ENCODE peak calls at places on chromosomes 16 and 17, in seven cellular contexts. One of them, this sample, is unnamed.

GRCh38 chr16:17177968-17178880 is 292.5 kb downstream of the XYLT1 start:
- DNase-seq in iPS DF 6.9: no peak
- DNase-seq in right atrium auricular region: no peak
- DNase-seq in heart right ventricle: no peak
- DNase-seq in CD8-positive, alpha-beta memory T cell: no peak
- DNase-seq in cardiac muscle cell: peak
- DNase-seq in body of pancreas: no peak
- DNase-seq in this sample: no peak

GRCh38 chr17:51748749-51749604 is 409.5 kb downstream of the CA10 start:
- DNase-seq in iPS DF 6.9: no peak
- DNase-seq in right atrium auricular region: no peak
- DNase-seq in heart right ventricle: no peak
- DNase-seq in CD8-positive, alpha-beta memory T cell: no peak
- DNase-seq in cardiac muscle cell: no peak
- DNase-seq in body of pancreas: no peak
- DNase-seq in this sample: no peak

GRCh38 chr17:7327501-7327900 is 1.6 kb downstream of the NEURL4 start:
- DNase-seq in iPS DF 6.9: no peak
- DNase-seq in right atrium auricular region: no peak
- DNase-seq in heart right ventricle: no peak
- DNase-seq in CD8-positive, alpha-beta memory T cell: no peak
- DNase-seq in cardiac muscle cell: no peak
- DNase-seq in body of pancreas: peak
- DNase-seq in this sample: no peak

GRCh38 chr17:73268582-73269328 is 7.1 kb upstream of the CPSF4L start:
- DNase-seq in iPS DF 6.9: no peak
- DNase-seq in right atrium auricular region: no peak
- DNase-seq in heart right ventricle: no peak
- DNase-seq in CD8-positive, alpha-beta memory T cell: no peak
- DNase-seq in cardiac muscle cell: no peak
- DNase-seq in body of pancreas: peak
- DNase-seq in this sample: no peak

GRCh38 chr16:75566040-75566888 is at the start of gene GABARAPL2:
- DNase-seq in iPS DF 6.9: no peak
- DNase-seq in right atrium auricular region: peak
- DNase-seq in heart right ventricle: peak
- DNase-seq in CD8-positive, alpha-beta memory T cell: peak
- DNase-seq in cardiac muscle cell: peak
- DNase-seq in body of pancreas: peak
- DNase-seq in this sample: peak

GRCh38 chr16:979859-980594 is 1.5 kb upstream of the SOX8 start:
- DNase-seq in iPS DF 6.9: no peak
- DNase-seq in right atrium auricular region: no peak
- DNase-seq in heart right ventricle: no peak
- DNase-seq in CD8-positive, alpha-beta memory T cell: no peak
- DNase-seq in cardiac muscle cell: peak
- DNase-seq in body of pancreas: no peak
- DNase-seq in this sample: no peak

GRCh38 chr16:19008245-19008644 is 24.5 kb downstream of the TMC7 start:
- DNase-seq in iPS DF 6.9: no peak
- DNase-seq in right atrium auricular region: no peak
- DNase-seq in heart right ventricle: no peak
- DNase-seq in CD8-positive, alpha-beta memory T cell: no peak
- DNase-seq in cardiac muscle cell: no peak
- DNase-seq in body of pancreas: no peak
- DNase-seq in this sample: no peak

GRCh38 chr16:1789643-1790045 is 3.9 kb downstream of the IGFALS start:
- DNase-seq in iPS DF 6.9: no peak
- DNase-seq in right atrium auricular region: no peak
- DNase-seq in heart right ventricle: no peak
- DNase-seq in CD8-positive, alpha-beta memory T cell: no peak
- DNase-seq in cardiac muscle cell: no peak
- DNase-seq in body of pancreas: peak
- DNase-seq in this sample: peak

GRCh38 chr17:66720027-66720426 is 114.9 kb upstream of the CACNG5 start:
- DNase-seq in iPS DF 6.9: no peak
- DNase-seq in right atrium auricular region: peak
- DNase-seq in heart right ventricle: no peak
- DNase-seq in CD8-positive, alpha-beta memory T cell: no peak
- DNase-seq in cardiac muscle cell: no peak
- DNase-seq in body of pancreas: no peak
- DNase-seq in this sample: no peak

GRCh38 chr17:49691086-49691676 is 13.3 kb upstream of the SPOP start:
- DNase-seq in iPS DF 6.9: no peak
- DNase-seq in right atrium auricular region: peak
- DNase-seq in heart right ventricle: peak
- DNase-seq in CD8-positive, alpha-beta memory T cell: no peak
- DNase-seq in cardiac muscle cell: peak
- DNase-seq in body of pancreas: no peak
- DNase-seq in this sample: no peak

GRCh38 chr16:71441348-71441781 is 489 bp downstream of the TLE7 start:
- DNase-seq in iPS DF 6.9: no peak
- DNase-seq in right atrium auricular region: no peak
- DNase-seq in heart right ventricle: no peak
- DNase-seq in CD8-positive, alpha-beta memory T cell: no peak
- DNase-seq in cardiac muscle cell: no peak
- DNase-seq in body of pancreas: no peak
- DNase-seq in this sample: no peak

GRCh38 chr16:84700518-84701277 is 898 bp downstream of the USP10 start:
- DNase-seq in iPS DF 6.9: no peak
- DNase-seq in right atrium auricular region: no peak
- DNase-seq in heart right ventricle: peak
- DNase-seq in CD8-positive, alpha-beta memory T cell: no peak
- DNase-seq in cardiac muscle cell: peak
- DNase-seq in body of pancreas: no peak
- DNase-seq in this sample: no peak

GRCh38 chr17:77457572-77458201 is 316.9 kb downstream of the SEC14L1 start:
- DNase-seq in iPS DF 6.9: no peak
- DNase-seq in right atrium auricular region: no peak
- DNase-seq in heart right ventricle: no peak
- DNase-seq in CD8-positive, alpha-beta memory T cell: no peak
- DNase-seq in cardiac muscle cell: no peak
- DNase-seq in body of pancreas: no peak
- DNase-seq in this sample: no peak

GRCh38 chr17:17051791-17052461 is 9.7 kb downstream of the MPRIP start:
- DNase-seq in iPS DF 6.9: no peak
- DNase-seq in right atrium auricular region: no peak
- DNase-seq in heart right ventricle: no peak
- DNase-seq in CD8-positive, alpha-beta memory T cell: no peak
- DNase-seq in cardiac muscle cell: no peak
- DNase-seq in body of pancreas: peak
- DNase-seq in this sample: peak
- H3K27ac ChIP-seq in iPS DF 6.9: no peak
- H3K27ac ChIP-seq in right atrium auricular region: peak
- H3K27ac ChIP-seq in heart right ventricle: peak
- H3K27ac ChIP-seq in CD8-positive, alpha-beta memory T cell: no peak
- H3K27ac ChIP-seq in cardiac muscle cell: peak
- H3K27ac ChIP-seq in body of pancreas: peak
- H3K27ac ChIP-seq in this sample: peak

GRCh38 chr17:75753193-75753513 is 11.8 kb downstream of the GALK1 start:
- DNase-seq in iPS DF 6.9: no peak
- DNase-seq in right atrium auricular region: no peak
- DNase-seq in heart right ventricle: no peak
- DNase-seq in CD8-positive, alpha-beta memory T cell: no peak
- DNase-seq in cardiac muscle cell: no peak
- DNase-seq in body of pancreas: no peak
- DNase-seq in this sample: no peak
- H3K4me3 ChIP-seq in iPS DF 6.9: peak
- H3K4me3 ChIP-seq in right atrium auricular region: peak
- H3K4me3 ChIP-seq in heart right ventricle: peak
- H3K4me3 ChIP-seq in CD8-positive, alpha-beta memory T cell: peak
- H3K4me3 ChIP-seq in cardiac muscle cell: no peak
- H3K4me3 ChIP-seq in body of pancreas: no peak
- H3K4me3 ChIP-seq in this sample: peak

GRCh38 chr16:15507959-15508336 is 73.6 kb downstream of the BMERB1 start:
- DNase-seq in iPS DF 6.9: no peak
- DNase-seq in right atrium auricular region: no peak
- DNase-seq in heart right ventricle: no peak
- DNase-seq in CD8-positive, alpha-beta memory T cell: no peak
- DNase-seq in cardiac muscle cell: no peak
- DNase-seq in body of pancreas: no peak
- DNase-seq in this sample: no peak
- H3K27ac ChIP-seq in iPS DF 6.9: no peak
- H3K27ac ChIP-seq in right atrium auricular region: no peak
- H3K27ac ChIP-seq in heart right ventricle: peak
- H3K27ac ChIP-seq in CD8-positive, alpha-beta memory T cell: no peak
- H3K27ac ChIP-seq in cardiac muscle cell: no peak
- H3K27ac ChIP-seq in body of pancreas: no peak
- H3K27ac ChIP-seq in this sample: peak

DNA sequence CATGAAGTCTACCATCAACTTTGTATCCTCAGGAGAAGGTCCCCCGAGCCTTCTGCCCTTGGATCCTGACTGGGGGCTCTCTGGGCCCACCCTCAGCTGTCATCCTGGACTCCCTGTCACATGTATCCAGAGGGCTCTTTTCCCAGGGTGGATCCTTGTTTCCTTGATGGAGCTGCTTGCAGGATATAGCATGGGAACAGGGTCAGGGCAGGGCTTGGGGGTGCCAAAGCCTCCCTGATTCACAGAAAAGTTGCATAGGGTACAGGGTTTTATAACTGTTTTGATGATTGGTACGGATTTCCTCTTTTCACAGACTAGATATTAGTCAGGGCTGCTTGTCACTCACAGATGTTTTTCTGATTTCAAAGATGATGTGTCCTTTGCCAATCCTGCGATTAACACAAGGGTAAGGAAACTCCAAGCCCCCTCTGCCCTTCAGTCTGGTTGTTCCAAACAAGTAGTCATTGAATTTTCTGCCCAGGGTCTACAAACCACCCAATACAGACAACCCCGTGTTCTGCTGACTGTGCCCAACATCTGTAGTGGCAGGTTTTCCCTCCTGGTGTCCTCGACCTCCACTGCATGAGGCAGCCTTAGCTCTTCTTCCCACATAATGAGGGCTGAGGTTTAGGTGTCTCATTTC is 20.6 kb upstream of the SLC35G3 start:
- DNase-seq in iPS DF 6.9: no peak
- DNase-seq in right atrium auricular region: no peak
- DNase-seq in heart right ventricle: no peak
- DNase-seq in CD8-positive, alpha-beta memory T cell: no peak
- DNase-seq in cardiac muscle cell: no peak
- DNase-seq in body of pancreas: no peak
- DNase-seq in this sample: no peak
- H3K4me3 ChIP-seq in iPS DF 6.9: no peak
- H3K4me3 ChIP-seq in right atrium auricular region: no peak
- H3K4me3 ChIP-seq in heart right ventricle: no peak
- H3K4me3 ChIP-seq in CD8-positive, alpha-beta memory T cell: peak
- H3K4me3 ChIP-seq in cardiac muscle cell: no peak
- H3K4me3 ChIP-seq in body of pancreas: no peak
- H3K4me3 ChIP-seq in this sample: no peak

DNA sequence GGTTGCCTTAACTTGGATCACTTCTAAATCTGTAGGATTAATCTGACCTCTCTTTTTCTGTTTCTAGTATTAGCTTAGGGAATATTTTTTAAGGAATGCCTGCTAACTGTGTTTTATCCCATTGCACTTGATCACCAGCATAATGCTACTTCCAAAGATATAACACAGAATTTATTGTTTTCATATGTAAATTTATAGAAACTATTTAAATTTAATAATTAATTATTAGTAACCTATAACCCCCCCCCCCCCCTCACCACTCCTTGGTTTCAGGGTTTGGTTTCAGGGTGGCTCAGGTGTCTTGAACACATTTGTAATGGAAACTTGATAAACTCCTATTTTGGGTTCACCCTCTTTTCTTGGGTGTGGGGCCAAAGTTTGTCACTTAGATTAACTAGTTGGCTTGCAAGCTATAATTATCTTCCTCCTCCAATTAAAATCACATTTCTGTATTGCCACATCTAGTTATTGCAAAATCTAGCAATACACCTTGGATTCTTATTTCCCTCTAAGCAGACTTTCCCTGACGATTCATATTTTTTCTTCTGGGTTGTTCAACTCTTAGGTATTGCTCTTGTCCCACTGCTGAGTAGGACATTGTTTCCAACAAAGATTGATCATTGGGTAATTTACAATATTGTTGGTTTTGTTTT is 18.3 kb downstream of the KRT12 start:
- DNase-seq in iPS DF 6.9: no peak
- DNase-seq in right atrium auricular region: no peak
- DNase-seq in heart right ventricle: no peak
- DNase-seq in CD8-positive, alpha-beta memory T cell: no peak
- DNase-seq in cardiac muscle cell: no peak
- DNase-seq in body of pancreas: no peak
- DNase-seq in this sample: no peak
- H3K27ac ChIP-seq in iPS DF 6.9: no peak
- H3K27ac ChIP-seq in right atrium auricular region: no peak
- H3K27ac ChIP-seq in heart right ventricle: no peak
- H3K27ac ChIP-seq in CD8-positive, alpha-beta memory T cell: no peak
- H3K27ac ChIP-seq in cardiac muscle cell: no peak
- H3K27ac ChIP-seq in body of pancreas: no peak
- H3K27ac ChIP-seq in this sample: peak

This sample was measured in suprapubic skin.